ENCODE peak calls at places on chromosomes 5 and 9, in five cellular contexts. H is fibroblast of lung, J is cardiac fibroblast, L is choroid plexus epithelial cell, R is left ventricle myocardium inferior. D is an unnamed sample.

GRCh38 chr5:133041910-133042309 is 9.9 kb upstream of the HSPA4 start:
- DNase-seq in L (peak), R (no peak), J (peak), H (peak), D (peak)

GRCh38 chr9:134620751-134621557 is 20.6 kb upstream of the COL5A1 start:
- DNase-seq in L (no peak), J (no peak), H (no peak), R (no peak), D (no peak)

GRCh38 chr5:10445352-10445751 is 3.7 kb downstream of the ROPN1L start:
- DNase-seq in J (no peak), R (no peak), L (no peak), H (no peak), D (no peak)

GRCh38 chr5:55141945-55142690 is 17.9 kb upstream of the GPX8 start:
- DNase-seq in J (no peak), R (no peak), H (no peak), L (no peak), D (no peak)

GRCh38 chr5:153629027-153629426 is 138.6 kb downstream of the GRIA1 start:
- DNase-seq in R (peak), H (peak), J (peak), L (peak), D (peak)

GRCh38 chr9:88177343-88177742 is 39.1 kb upstream of the SPATA31C2 start:
- DNase-seq in L (no peak), H (no peak), R (no peak), J (no peak), D (no peak)

GRCh38 chr5:36739751-36740221 is 133.4 kb downstream of the SLC1A3 start:
- DNase-seq in J (peak), R (peak), L (peak), H (peak), D (peak)

GRCh38 chr5:55517804-55518203 is 17.0 kb downstream of the PLPP1 start:
- DNase-seq in H (no peak), J (peak), R (no peak), L (no peak), D (no peak)

GRCh38 chr5:154421868-154422267 is 23.9 kb upstream of the SAP30L start:
- DNase-seq in H (peak), L (peak), J (peak), R (no peak), D (no peak)

GRCh38 chr5:157571357-157571827 is 4.2 kb downstream of the ADAM19 start:
- DNase-seq in R (no peak), H (peak), J (peak), L (peak), D (peak)

GRCh38 chr9:93053781-93054331 is 4.6 kb upstream of the SUSD3 start:
- DNase-seq in J (no peak), L (no peak), H (no peak), R (no peak), D (no peak)

DNA sequence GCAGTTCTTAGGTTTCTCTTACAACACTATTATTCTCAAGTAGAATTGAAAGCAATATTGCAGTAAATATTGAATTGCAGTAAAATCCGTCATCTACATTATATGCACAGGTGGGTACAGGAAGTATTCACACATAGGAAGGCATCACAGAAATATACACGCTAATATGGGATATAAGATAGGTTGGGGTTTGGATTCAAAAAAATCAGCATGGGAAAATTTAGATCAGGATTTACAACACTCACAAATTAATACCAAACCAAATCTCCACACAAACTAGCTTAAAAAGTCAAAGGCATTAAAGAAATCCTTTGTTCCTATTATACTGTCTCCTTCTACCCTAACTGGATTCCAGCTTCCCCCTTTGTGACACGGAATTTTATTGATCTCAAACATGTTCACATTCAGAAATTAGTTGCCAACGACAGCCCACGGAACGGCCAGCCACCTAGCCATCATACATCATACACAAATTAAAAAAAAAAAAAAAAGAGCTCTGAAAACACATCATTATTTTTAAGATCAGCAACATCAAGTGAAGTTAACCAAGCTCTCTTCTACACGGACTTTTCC is 2.2 kb downstream of the NR6A1 start:
- DNase-seq in H (peak), L (no peak), R (no peak), J (no peak), D (peak)
- H3K4me3 ChIP-seq in H (no peak), L (no peak), R (peak), J (no peak), D (no peak)

GRCh38 chr5:57692582-57693487 is 210.2 kb upstream of the ACTBL2 start:
- DNase-seq in L (peak), H (peak), R (peak), J (peak), D (peak)
- H3K4me3 ChIP-seq in L (no peak), H (no peak), R (peak), J (no peak), D (no peak)

GRCh38 chr9:121118266-121118665 is 43.5 kb downstream of the CNTRL start:
- DNase-seq in R (no peak), J (no peak), H (no peak), L (no peak), D (no peak)

GRCh38 chr9:121122450-121123032 is 47.8 kb downstream of the CNTRL start:
- DNase-seq in R (no peak), J (peak), L (peak), H (no peak), D (peak)

GRCh38 chr9:121123816-121124536 is 49.2 kb downstream of the CNTRL start:
- DNase-seq in L (no peak), H (no peak), R (no peak), J (peak), D (no peak)

GRCh38 chr9:121120386-121120785 is 45.6 kb downstream of the CNTRL start:
- DNase-seq in J (no peak), H (no peak), L (no peak), R (no peak), D (no peak)

DNA sequence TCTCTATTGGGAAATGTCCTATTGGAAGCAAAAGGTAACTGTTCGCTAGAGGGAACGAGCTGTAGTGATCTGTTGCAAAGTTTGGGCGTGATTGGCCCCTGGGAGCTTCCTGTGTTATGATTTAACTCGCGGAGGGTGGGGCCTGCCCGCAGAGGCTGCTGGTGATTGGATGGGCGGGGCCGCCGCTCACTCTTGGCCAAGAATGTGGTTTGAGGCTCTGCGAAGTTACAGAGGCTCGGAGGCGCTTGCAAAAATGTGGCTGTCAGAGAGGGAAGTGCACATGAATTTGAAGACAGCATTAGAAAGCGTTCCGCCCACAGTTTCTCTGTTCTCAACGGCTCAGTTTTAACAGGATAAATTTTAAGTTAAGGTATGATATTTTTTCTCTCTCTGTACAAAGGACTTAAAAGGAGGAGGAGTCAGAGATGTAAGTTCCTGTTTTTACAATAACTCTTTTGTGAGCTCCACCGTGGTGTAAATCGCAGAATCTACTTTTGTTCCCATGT is 46.9 kb downstream of the CNTRL start:
- DNase-seq in R (peak), L (peak), H (peak), J (peak), D (peak)
- H3K4me3 ChIP-seq in R (peak), L (peak), H (peak), J (peak), D (peak)

DNA sequence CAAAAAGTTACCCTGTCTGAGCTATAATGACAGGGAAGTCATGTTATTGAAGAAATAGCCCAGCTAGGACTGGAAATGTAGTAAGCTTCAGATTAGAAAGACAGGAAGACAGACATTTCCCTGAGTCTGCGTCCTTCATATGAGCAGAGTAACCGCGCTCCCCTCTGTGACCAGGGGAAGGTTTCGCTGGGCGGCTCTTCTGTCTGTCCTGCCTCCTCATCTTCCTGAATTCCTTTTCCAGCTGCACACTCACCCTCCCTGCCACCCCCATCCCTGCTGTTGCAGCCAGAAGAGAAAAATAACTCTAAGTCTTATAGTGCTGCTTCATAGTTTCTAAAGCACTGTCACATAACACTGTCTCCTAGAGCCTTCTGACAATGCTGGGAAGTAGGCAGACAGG is 8.6 kb downstream of the SPARC start:
- DNase-seq in H (peak), R (peak), L (peak), J (peak), D (peak)
- H3K4me3 ChIP-seq in H (no peak), R (peak), L (peak), J (no peak), D (peak)

DNA sequence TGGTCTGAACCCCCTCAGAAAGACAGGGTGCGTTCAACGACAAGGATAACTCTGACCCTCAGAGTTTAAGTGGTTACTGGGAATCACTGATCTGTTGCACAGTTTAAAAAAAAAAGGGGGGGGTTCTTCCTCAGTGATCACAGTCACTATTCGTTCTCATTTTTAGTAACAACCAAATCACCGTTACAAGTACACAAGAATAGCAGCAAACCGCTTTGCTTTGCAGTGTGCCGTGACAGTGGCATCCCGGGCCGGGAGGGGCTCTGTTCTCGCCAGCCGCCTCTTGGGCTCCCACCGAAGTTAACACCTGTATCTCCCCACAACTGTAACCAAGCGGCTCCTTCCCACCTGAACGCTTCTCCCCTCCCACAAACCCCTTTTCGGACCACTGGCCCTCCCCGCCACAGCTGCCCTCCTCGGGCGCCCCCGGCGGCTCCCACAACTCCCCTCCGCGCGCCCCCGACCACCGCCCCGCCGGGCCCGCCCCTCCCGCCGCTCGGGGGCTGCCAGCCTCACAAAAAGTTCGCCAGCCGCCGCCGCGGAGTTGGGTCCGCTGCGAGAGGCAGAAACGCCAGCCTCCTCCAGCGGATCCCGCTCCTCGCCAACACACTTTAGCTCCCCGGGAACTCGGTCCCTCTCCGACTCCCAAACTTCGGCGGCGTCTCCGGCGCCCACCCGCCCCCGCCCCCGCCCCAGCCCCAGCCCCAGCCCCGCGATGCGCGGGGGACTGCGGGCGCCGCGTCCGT is 1.2 kb downstream of the SSBP2 start:
- DNase-seq in R (peak), L (peak), J (peak), H (no peak), D (no peak)
- H3K4me3 ChIP-seq in R (peak), L (peak), J (peak), H (peak), D (peak)

GRCh38 chr5:1500411-1501091 is 23.2 kb downstream of the LPCAT1 start:
- DNase-seq in H (peak), R (peak), J (no peak), L (no peak), D (peak)

GRCh38 chr5:1497795-1498622 is 25.8 kb downstream of the LPCAT1 start:
- DNase-seq in H (peak), L (no peak), J (no peak), R (peak), D (peak)

GRCh38 chr5:1498623-1499416 is 24.9 kb downstream of the LPCAT1 start:
- DNase-seq in J (no peak), L (no peak), H (no peak), R (no peak), D (no peak)

GRCh38 chr5:1501372-1502045 is 22.3 kb downstream of the LPCAT1 start:
- DNase-seq in J (no peak), H (no peak), R (no peak), L (no peak), D (no peak)

GRCh38 chr5:1499851-1500250 is 23.9 kb downstream of the LPCAT1 start:
- DNase-seq in R (no peak), L (no peak), J (no peak), H (no peak), D (no peak)
- H3K4me3 ChIP-seq in R (no peak), L (no peak), J (no peak), H (no peak), D (no peak)

DNA sequence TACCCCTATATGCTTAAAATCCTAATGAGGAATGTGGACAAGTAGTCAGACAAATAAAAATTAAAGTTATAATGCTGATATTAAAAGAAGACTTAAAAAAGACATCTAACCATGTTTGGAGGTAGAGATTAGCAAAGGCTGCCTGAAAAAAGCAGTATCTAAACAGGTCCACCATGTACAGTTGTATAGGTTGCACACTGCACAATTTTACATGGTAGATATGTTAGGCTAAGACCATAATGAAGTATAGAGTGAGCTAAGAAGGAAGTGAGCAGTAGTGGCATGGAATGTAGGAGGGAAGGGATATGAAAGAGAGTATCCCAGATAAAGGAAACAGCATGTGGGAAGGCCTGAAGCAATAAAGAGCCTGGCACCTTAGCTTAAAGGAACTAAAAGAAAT is 51.1 kb downstream of the MAMDC2 start:
- DNase-seq in J (no peak), R (no peak), L (no peak), H (no peak), D (no peak)
- H3K4me3 ChIP-seq in J (no peak), R (no peak), L (no peak), H (no peak), D (no peak)

GRCh38 chr5:672329-673139 is 20.6 kb downstream of the TPPP start:
- DNase-seq in J (peak), L (peak), H (peak), R (peak), D (peak)
- H3K4me3 ChIP-seq in J (no peak), L (no peak), H (no peak), R (peak), D (peak)

DNA sequence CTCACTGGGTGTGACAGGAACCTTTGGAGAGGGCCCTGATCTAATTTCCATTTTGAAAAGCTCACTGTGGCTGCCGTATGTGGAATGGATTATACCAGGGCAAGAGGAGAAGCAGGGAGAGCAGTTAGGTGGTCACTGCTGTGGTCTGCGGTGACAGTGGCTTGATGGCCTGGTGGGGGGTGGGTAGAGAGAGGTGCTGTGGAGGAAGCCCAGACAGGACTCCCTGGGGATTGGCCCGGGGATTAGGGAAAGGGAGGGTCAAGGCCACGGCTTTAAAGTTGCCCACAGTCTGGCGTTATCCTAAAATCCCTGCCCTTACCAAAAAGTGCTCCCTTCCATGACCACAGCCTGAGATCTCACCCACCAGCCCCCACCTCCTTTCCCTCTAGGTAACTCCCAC is 4.7 kb downstream of the B4GALT7 start:
- DNase-seq in J (no peak), H (no peak), R (no peak), L (no peak), D (no peak)
- H3K4me3 ChIP-seq in J (no peak), H (no peak), R (no peak), L (no peak), D (no peak)